ENCODE peak calls at places on chromosomes 2 and 18, in four cellular contexts. One of them, this sample, is unnamed.

GRCh38 chr2:189674374-189675112 is at the start of gene ANKAR:
- DNase-seq in K562: no peak
- DNase-seq in GM12878: peak; percentile 36
- DNase-seq in HepG2: peak; percentile 88
- DNase-seq in this sample: peak; percentile 94

GRCh38 chr2:219637842-219638185 is 10.4 kb downstream of the SLC4A3 start:
- DNase-seq in K562: no peak
- DNase-seq in GM12878: no peak
- DNase-seq in HepG2: no peak
- DNase-seq in this sample: no peak

GRCh38 chr2:156182132-156182531 is 150.4 kb downstream of the NR4A2 start:
- DNase-seq in K562: no peak
- DNase-seq in GM12878: no peak
- DNase-seq in HepG2: peak; percentile 20
- DNase-seq in this sample: no peak

GRCh38 chr2:193868833-193869232 is 1674.1 kb upstream of the TMEFF2 start:
- DNase-seq in K562: no peak
- DNase-seq in GM12878: no peak
- DNase-seq in HepG2: no peak
- DNase-seq in this sample: no peak

GRCh38 chr2:126898636-126899035 is at the start of gene TEX51:
- DNase-seq in K562: no peak
- DNase-seq in GM12878: no peak
- DNase-seq in HepG2: no peak
- DNase-seq in this sample: no peak

GRCh38 chr2:17539993-17540812 is at the start of gene VSNL1:
- DNase-seq in K562: peak; percentile 59
- DNase-seq in GM12878: no peak
- DNase-seq in HepG2: peak; percentile 98
- DNase-seq in this sample: peak; percentile 96

GRCh38 chr2:24722141-24722790 is 70.9 kb downstream of the PTRHD1 start:
- DNase-seq in K562: no peak
- DNase-seq in GM12878: no peak
- DNase-seq in HepG2: no peak
- DNase-seq in this sample: no peak

GRCh38 chr2:225103737-225104141 is 61.5 kb upstream of the DOCK10 start:
- DNase-seq in K562: no peak
- DNase-seq in GM12878: no peak
- DNase-seq in HepG2: no peak
- DNase-seq in this sample: no peak

GRCh38 chr2:60540054-60540453 is 13.4 kb downstream of the BCL11A start:
- DNase-seq in K562: no peak
- DNase-seq in GM12878: no peak
- DNase-seq in HepG2: no peak
- DNase-seq in this sample: no peak

GRCh38 chr2:172996387-172996961 is 79.2 kb upstream of the MAP3K20 start:
- DNase-seq in K562: no peak
- DNase-seq in GM12878: no peak
- DNase-seq in HepG2: no peak
- DNase-seq in this sample: no peak

GRCh38 chr2:241271641-241272297 is 43.7 kb downstream of the HDLBP start:
- DNase-seq in K562: peak; percentile 29
- DNase-seq in GM12878: no peak
- DNase-seq in HepG2: peak; percentile 76
- DNase-seq in this sample: peak; percentile 44

GRCh38 chr2:113283704-113284284 is 5.1 kb upstream of the PAX8 start:
- DNase-seq in K562: no peak
- DNase-seq in GM12878: no peak
- DNase-seq in HepG2: peak; percentile 54
- DNase-seq in this sample: no peak

GRCh38 chr18:65298422-65298821 is 452.4 kb upstream of the CDH7 start:
- DNase-seq in K562: no peak
- DNase-seq in GM12878: no peak
- DNase-seq in HepG2: no peak
- DNase-seq in this sample: no peak

GRCh38 chr2:219331560-219332213 is 857 bp downstream of the RESP18 start:
- DNase-seq in K562: peak; percentile 72
- DNase-seq in GM12878: no peak
- DNase-seq in HepG2: no peak
- DNase-seq in this sample: peak; percentile 68

GRCh38 chr18:55489742-55490055 is 98.3 kb downstream of the TCF4 start:
- DNase-seq in K562: no peak
- DNase-seq in GM12878: peak; percentile 8
- DNase-seq in HepG2: no peak
- DNase-seq in this sample: no peak

GRCh38 chr2:56448999-56449431 is 265.2 kb downstream of the CCDC85A start:
- DNase-seq in K562: no peak
- DNase-seq in GM12878: no peak
- DNase-seq in HepG2: peak; percentile 88
- DNase-seq in this sample: peak; percentile 17

GRCh38 chr2:148021059-148021985 is at the start of gene MBD5:
- DNase-seq in K562: peak; percentile 17
- DNase-seq in GM12878: peak; percentile 45
- DNase-seq in HepG2: peak; percentile 35
- DNase-seq in this sample: peak; percentile 69

GRCh38 chr2:167052825-167053224 is 164.5 kb downstream of the XIRP2 start:
- DNase-seq in K562: no peak
- DNase-seq in GM12878: no peak
- DNase-seq in HepG2: no peak
- DNase-seq in this sample: no peak

GRCh38 chr18:2980607-2980923 is 32.4 kb downstream of the LPIN2 start:
- DNase-seq in K562: no peak
- DNase-seq in GM12878: no peak
- DNase-seq in HepG2: no peak
- DNase-seq in this sample: no peak
- TF ChIP-seq REST in K562: no peak
- TF ChIP-seq REST in GM12878: no peak
- TF ChIP-seq REST in HepG2: no peak
- TF ChIP-seq REST in this sample: no peak

GRCh38 chr2:165067958-165068612 is 112.8 kb upstream of the SLC38A11 start:
- DNase-seq in K562: no peak
- DNase-seq in GM12878: no peak
- DNase-seq in HepG2: no peak
- DNase-seq in this sample: peak; percentile 96
- TF ChIP-seq CREB1 in K562: no peak
- TF ChIP-seq CREB1 in GM12878: no peak
- TF ChIP-seq CREB1 in HepG2: no peak
- TF ChIP-seq CREB1 in this sample: no peak

GRCh38 chr2:6780765-6781274 is 84.9 kb downstream of the CMPK2 start:
- DNase-seq in K562: no peak
- DNase-seq in GM12878: peak; percentile 12
- DNase-seq in HepG2: no peak
- DNase-seq in this sample: no peak
- TF ChIP-seq REST in K562: no peak
- TF ChIP-seq REST in GM12878: no peak
- TF ChIP-seq REST in HepG2: no peak
- TF ChIP-seq REST in this sample: no peak

DNA sequence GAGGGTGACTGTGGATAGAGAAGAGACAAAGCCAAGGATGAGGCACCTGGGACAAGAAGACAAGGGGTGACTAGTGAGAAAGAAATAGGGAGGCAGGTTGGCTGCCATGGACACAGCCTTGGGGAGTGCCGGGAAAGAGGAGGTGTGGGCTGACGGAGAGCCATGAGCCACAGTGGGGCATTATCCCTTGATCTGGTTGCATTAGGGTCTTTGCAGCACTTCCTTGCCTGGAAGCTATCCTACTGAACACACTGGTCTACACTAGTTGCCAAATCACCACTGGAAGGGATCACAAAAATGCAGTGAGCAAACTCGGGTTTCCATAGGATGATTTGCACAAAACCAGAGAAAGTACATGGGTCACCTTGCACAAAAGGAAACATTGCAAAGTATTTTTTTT is 27.7 kb upstream of the ASB18 start:
- DNase-seq in K562: no peak
- DNase-seq in GM12878: no peak
- DNase-seq in HepG2: no peak
- DNase-seq in this sample: no peak
- TF ChIP-seq CREB1 in K562: no peak
- TF ChIP-seq CREB1 in GM12878: no peak
- TF ChIP-seq CREB1 in HepG2: no peak
- TF ChIP-seq CREB1 in this sample: no peak

GRCh38 chr18:73923866-73924265 is 223.8 kb downstream of the FBXO15 start:
- DNase-seq in K562: no peak
- DNase-seq in GM12878: no peak
- DNase-seq in HepG2: no peak
- DNase-seq in this sample: no peak

GRCh38 chr18:73920033-73920432 is 227.6 kb downstream of the FBXO15 start:
- DNase-seq in K562: no peak
- DNase-seq in GM12878: no peak
- DNase-seq in HepG2: no peak
- DNase-seq in this sample: no peak

GRCh38 chr18:73924316-73924715 is 223.3 kb downstream of the FBXO15 start:
- DNase-seq in K562: no peak
- DNase-seq in GM12878: no peak
- DNase-seq in HepG2: no peak
- DNase-seq in this sample: no peak

GRCh38 chr18:73913505-73913904 is 234.1 kb downstream of the FBXO15 start:
- DNase-seq in K562: no peak
- DNase-seq in GM12878: no peak
- DNase-seq in HepG2: no peak
- DNase-seq in this sample: no peak

DNA sequence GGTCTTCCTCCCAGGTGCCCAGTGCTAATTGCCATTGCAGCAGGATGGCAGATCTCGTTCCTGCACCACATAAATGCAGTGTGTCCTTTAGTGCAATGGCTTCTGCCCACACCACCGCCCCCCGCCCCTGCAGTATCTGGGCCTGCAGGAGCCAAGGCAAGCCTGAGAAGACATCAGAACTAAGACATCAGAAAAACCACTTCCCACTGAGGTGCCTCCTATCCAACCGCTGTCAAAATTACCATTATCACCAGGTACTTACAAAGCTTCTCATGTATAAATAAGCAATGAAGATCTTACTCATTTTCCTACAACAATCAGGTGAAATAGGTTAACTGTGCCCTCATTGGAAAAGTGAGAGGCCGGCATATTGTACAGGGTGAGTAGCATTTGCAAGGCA is 228.8 kb downstream of the FBXO15 start:
- DNase-seq in K562: no peak
- DNase-seq in GM12878: no peak
- DNase-seq in HepG2: no peak
- DNase-seq in this sample: no peak
- TF ChIP-seq REST in K562: no peak
- TF ChIP-seq REST in GM12878: no peak
- TF ChIP-seq REST in HepG2: no peak
- TF ChIP-seq REST in this sample: no peak

This sample was measured in GM23338.